ENCODE peak calls at places on chromosomes 1 and 21, in five cellular contexts. J is stimulated activated CD4-positive, alpha-beta T cell treated with anti-CD3 and anti-CD28 coated beads, Interleukin-1b, Interleukin-23, amount 100 ng/mL, for 24 hours; F is body of pancreas; U is cardiac fibroblast; W is WTC11. K is an unnamed sample.

GRCh38 chr1:22176258-22176657 is 33.4 kb upstream of the WNT4 start:
- DNase-seq in J (peak), U (no peak), F (no peak), W (no peak), K (no peak)

GRCh38 chr1:202694354-202694753 is 15.9 kb downstream of the SYT2 start:
- DNase-seq in W (no peak), U (no peak), J (no peak), F (no peak), K (no peak)

GRCh38 chr1:167545349-167545748 is 8.2 kb downstream of the CREG1 start:
- DNase-seq in W (no peak), J (no peak), U (no peak), F (no peak), K (no peak)

GRCh38 chr1:54604572-54605370 is 18.6 kb downstream of the FAM151A start:
- DNase-seq in W (no peak), U (no peak), J (no peak), F (no peak), K (peak)

GRCh38 chr1:38031513-38031866 is 15.1 kb downstream of the POU3F1 start:
- DNase-seq in U (no peak), F (no peak), W (no peak), J (no peak), K (no peak)

GRCh38 chr1:226526801-226527595 is 21.6 kb upstream of the STUM start:
- DNase-seq in F (peak), J (no peak), W (peak), U (peak), K (no peak)

GRCh38 chr1:205351984-205352713 is 4.6 kb downstream of the KLHDC8A start:
- DNase-seq in W (peak), J (no peak), F (peak), U (no peak), K (peak)

GRCh38 chr1:110225756-110226404 is 15.8 kb downstream of the KCNC4 start:
- DNase-seq in U (no peak), W (no peak), J (no peak), F (no peak), K (no peak)

GRCh38 chr1:184191181-184191601 is 139.7 kb downstream of the TSEN15 start:
- DNase-seq in U (peak), J (no peak), F (peak), W (no peak), K (no peak)

GRCh38 chr1:215474940-215475339 is 92.2 kb upstream of the KCTD3 start:
- DNase-seq in W (no peak), F (no peak), J (no peak), U (no peak), K (peak)

GRCh38 chr1:49199564-49199963 is 422.9 kb upstream of the BEND5 start:
- DNase-seq in F (no peak), J (no peak), W (no peak), U (no peak), K (no peak)

GRCh38 chr1:33348676-33349080 is 27.8 kb upstream of the A3GALT2 start:
- DNase-seq in W (no peak), F (no peak), J (no peak), U (no peak), K (no peak)

GRCh38 chr1:39696448-39696847 is 5.2 kb upstream of the HPCAL4 start:
- DNase-seq in W (no peak), F (no peak), J (no peak), U (no peak), K (no peak)

GRCh38 chr1:197180252-197180878 is 33.9 kb upstream of the ASPM start:
- DNase-seq in U (peak), F (no peak), W (no peak), J (no peak), K (peak)

GRCh38 chr1:154747841-154748766 is 122.0 kb downstream of the KCNN3 start:
- DNase-seq in F (peak), J (no peak), W (no peak), U (no peak), K (no peak)

GRCh38 chr21:33123396-33124120 is 53.6 kb downstream of the OLIG1 start:
- DNase-seq in J (no peak), U (no peak), W (no peak), F (no peak), K (peak)

K was measured in H4.